ENCODE peak calls at places on chromosomes 1 and 21, in eight cellular contexts. Y is left lung; O is CD8-positive, alpha-beta memory T cell; R is pancreas; T is PC-9; Q is ovary; K is upper lobe of right lung; M is suprapubic skin. B is an unnamed sample.

GRCh38 chr21:17476006-17476405 is 36.8 kb upstream of the CXADR start:
- DNase-seq in Y (no peak), O (no peak), R (peak), T (peak), Q (no peak), K (no peak), M (no peak), B (no peak)

GRCh38 chr1:155022927-155023236 is 10.7 kb downstream of the DCST2 start:
- DNase-seq in Y (no peak), O (no peak), R (no peak), T (no peak), Q (no peak), K (no peak), M (no peak), B (no peak)

GRCh38 chr1:71660417-71660816 is 579.6 kb upstream of the ZRANB2 start:
- DNase-seq in Y (no peak), O (no peak), R (no peak), T (no peak), Q (no peak), K (no peak), M (no peak), B (no peak)

GRCh38 chr1:162502928-162503327 is 5.3 kb downstream of the UHMK1 start:
- DNase-seq in Y (no peak), O (no peak), R (no peak), T (no peak), Q (no peak), K (no peak), M (no peak), B (no peak)

GRCh38 chr1:7007902-7008301 is 222.6 kb downstream of the CAMTA1 start:
- DNase-seq in Y (no peak), O (no peak), R (no peak), T (no peak), Q (no peak), K (no peak), M (no peak), B (no peak)

GRCh38 chr1:151805066-151805820 is at the start of gene LINGO4:
- DNase-seq in Y (no peak), O (no peak), R (no peak), T (no peak), Q (no peak), K (no peak), M (no peak), B (no peak)

GRCh38 chr1:67947114-67947513 is 103.3 kb downstream of the DIRAS3 start:
- DNase-seq in Y (no peak), O (no peak), R (no peak), T (no peak), Q (no peak), K (no peak), M (no peak), B (no peak)

GRCh38 chr1:54193453-54193852 is 6.4 kb downstream of the CYB5RL start:
- DNase-seq in Y (no peak), O (no peak), R (no peak), T (no peak), Q (no peak), K (no peak), M (no peak), B (no peak)

GRCh38 chr1:206953626-206954025 is 7.4 kb upstream of the PIGR start:
- DNase-seq in Y (no peak), O (no peak), R (no peak), T (peak), Q (no peak), K (no peak), M (no peak), B (no peak)

GRCh38 chr1:164510435-164510834 is 48.5 kb upstream of the PBX1 start:
- DNase-seq in Y (no peak), O (no peak), R (no peak), T (no peak), Q (no peak), K (no peak), M (no peak), B (no peak)

GRCh38 chr1:19163261-19163660 is 46.8 kb downstream of the UBR4 start:
- DNase-seq in Y (no peak), O (no peak), R (no peak), T (no peak), Q (peak), K (no peak), M (no peak), B (no peak)

GRCh38 chr1:216175714-216176113 is 247.5 kb downstream of the USH2A start:
- DNase-seq in Y (no peak), O (no peak), R (no peak), T (no peak), Q (no peak), K (no peak), M (no peak), B (no peak)

GRCh38 chr21:26098758-26099157 is 71.8 kb downstream of the APP start:
- DNase-seq in Y (no peak), O (no peak), R (no peak), T (peak), Q (no peak), K (no peak), M (no peak), B (no peak)

GRCh38 chr1:3470650-3471355 is 16.3 kb downstream of the ARHGEF16 start:
- DNase-seq in Y (peak), O (no peak), R (no peak), T (no peak), Q (no peak), K (peak), M (no peak), B (no peak)
- H3K27ac ChIP-seq in Y (no peak), O (no peak), R (no peak), T (no peak), Q (no peak), K (no peak), M (no peak), B (peak)

DNA sequence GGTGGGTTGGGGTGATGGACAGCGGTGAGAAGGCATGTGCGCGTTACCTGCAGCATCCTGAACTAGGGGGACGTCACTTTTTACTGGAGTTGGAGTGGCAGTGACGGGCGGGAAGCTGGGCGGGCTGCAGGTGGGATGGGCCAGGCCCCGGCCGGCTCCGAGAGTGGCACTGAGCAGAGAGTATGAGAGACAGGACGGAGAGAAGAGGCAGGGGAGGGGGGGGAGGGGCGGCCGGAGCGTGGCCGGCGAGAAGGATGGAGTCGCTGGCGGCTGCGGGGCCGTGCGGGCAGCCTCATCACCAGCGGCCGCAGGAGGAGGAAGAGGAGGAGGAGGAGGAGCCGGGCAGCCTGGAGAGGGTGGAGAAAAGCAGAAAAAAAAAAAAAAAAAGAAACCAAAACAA is 154.5 kb downstream of the CASZ1 start:
- DNase-seq in Y (no peak), O (no peak), R (no peak), T (no peak), Q (no peak), K (no peak), M (no peak), B (no peak)
- H3K27ac ChIP-seq in Y (no peak), O (no peak), R (no peak), T (no peak), Q (no peak), K (no peak), M (no peak), B (no peak)

GRCh38 chr21:38984568-38984967 is 178.8 kb downstream of the ETS2 start:
- DNase-seq in Y (no peak), O (no peak), R (no peak), T (no peak), Q (no peak), K (no peak), M (no peak), B (no peak)
- H3K27ac ChIP-seq in Y (no peak), O (no peak), R (no peak), T (no peak), Q (peak), K (no peak), M (peak), B (no peak)

GRCh38 chr1:112388436-112388835 is 7.6 kb upstream of the CTTNBP2NL start:
- DNase-seq in Y (no peak), O (no peak), R (no peak), T (peak), Q (no peak), K (no peak), M (no peak), B (no peak)
- H3K27ac ChIP-seq in Y (no peak), O (no peak), R (peak), T (no peak), Q (no peak), K (peak), M (no peak), B (no peak)

DNA sequence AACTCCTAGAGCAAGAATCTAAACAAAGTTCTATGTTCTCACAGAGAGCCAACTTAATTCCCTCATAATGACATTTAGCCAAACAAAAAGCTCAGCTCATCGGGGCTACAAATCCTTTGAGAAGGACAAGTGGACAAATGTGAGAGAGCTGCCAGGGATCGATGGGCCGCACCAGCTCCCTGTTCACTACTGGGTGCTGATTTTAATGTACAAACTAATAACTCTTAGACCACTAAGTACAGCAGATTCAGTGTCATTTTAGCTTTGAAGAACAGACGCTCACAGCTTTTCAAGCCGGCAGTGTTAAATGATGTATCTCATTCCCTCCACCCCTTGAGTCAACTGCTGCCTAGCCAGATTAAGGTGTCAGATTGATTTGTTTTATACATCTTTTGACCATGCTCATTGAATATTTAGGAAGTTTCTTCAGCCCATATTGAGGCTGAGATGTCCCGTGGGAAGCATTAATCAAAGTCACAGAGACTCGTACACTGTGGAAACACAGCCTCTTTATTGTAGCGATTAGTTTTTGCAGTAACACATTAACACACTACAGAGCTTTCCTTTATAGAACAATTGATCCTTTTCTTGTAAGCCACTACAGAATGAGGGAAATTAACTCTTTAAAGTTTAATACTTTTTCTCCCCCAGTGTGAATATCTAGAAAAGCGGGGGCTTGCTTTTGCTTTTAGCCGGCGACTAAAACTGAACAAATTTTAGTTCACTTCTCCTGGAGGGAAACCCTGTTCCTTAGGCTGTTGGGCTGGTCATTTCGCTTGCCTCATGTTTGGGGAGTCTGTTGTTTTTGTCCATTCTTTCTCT is 21.2 kb downstream of the PROX1 start:
- DNase-seq in Y (no peak), O (no peak), R (no peak), T (no peak), Q (no peak), K (no peak), M (no peak), B (no peak)
- H3K27ac ChIP-seq in Y (no peak), O (no peak), R (peak), T (no peak), Q (no peak), K (no peak), M (no peak), B (no peak)

GRCh38 chr21:38894899-38895298 is 89.2 kb downstream of the ETS2 start:
- DNase-seq in Y (no peak), O (no peak), R (no peak), T (no peak), Q (no peak), K (no peak), M (no peak), B (no peak)

GRCh38 chr21:38883142-38883541 is 77.4 kb downstream of the ETS2 start:
- DNase-seq in Y (no peak), O (no peak), R (no peak), T (no peak), Q (no peak), K (no peak), M (no peak), B (no peak)

GRCh38 chr21:38887062-38887686 is 81.4 kb downstream of the ETS2 start:
- DNase-seq in Y (no peak), O (no peak), R (no peak), T (no peak), Q (no peak), K (no peak), M (no peak), B (no peak)

GRCh38 chr21:38887750-38888149 is 82.0 kb downstream of the ETS2 start:
- DNase-seq in Y (no peak), O (no peak), R (no peak), T (no peak), Q (no peak), K (no peak), M (no peak), B (no peak)

DNA sequence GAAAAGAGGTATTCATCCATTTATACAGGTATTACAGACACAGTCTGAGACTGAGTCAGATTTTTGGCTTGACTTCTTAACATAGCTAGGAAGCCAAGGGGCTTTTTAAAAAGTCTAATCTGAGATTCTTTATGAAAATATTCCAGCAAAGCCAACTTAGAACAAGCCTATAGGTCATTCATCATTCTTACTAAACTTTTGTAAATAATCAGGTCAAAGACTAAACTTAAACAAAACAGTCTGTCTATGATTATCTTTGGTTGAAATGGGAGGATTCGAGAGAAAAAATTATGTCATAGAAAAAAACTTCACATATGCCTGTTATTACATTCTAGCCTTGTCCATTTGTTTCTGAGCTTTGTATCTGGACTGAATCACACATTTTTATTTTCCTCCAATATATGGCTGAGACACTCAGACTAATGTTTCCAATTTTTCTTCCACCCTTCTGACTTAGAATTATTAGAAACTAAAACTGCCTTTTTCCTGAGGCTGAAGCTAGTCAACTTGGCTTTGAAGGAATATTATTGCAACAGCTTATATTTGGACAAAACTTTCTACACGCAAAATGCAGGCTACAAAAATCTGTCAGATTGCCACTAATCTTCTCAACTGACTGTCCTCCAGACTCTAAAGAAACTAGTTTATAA is 83.4 kb downstream of the ETS2 start:
- DNase-seq in Y (no peak), O (no peak), R (no peak), T (no peak), Q (no peak), K (no peak), M (no peak), B (no peak)
- H3K27ac ChIP-seq in Y (peak), O (no peak), R (no peak), T (no peak), Q (peak), K (no peak), M (peak), B (no peak)

GRCh38 chr1:100950776-100951175 is 54.9 kb downstream of the SLC30A7 start:
- DNase-seq in Y (no peak), O (no peak), R (no peak), T (no peak), Q (no peak), K (no peak), M (no peak), B (no peak)
- H3K27ac ChIP-seq in Y (peak), O (no peak), R (no peak), T (no peak), Q (no peak), K (no peak), M (no peak), B (no peak)